ENCODE peak calls at places on chromosomes 5 and 9, in six cellular contexts. C is mesenchymal stem cell; V is COR-L47; T is stimulated activated CD4-positive, alpha-beta T cell treated with anti-CD3 and anti-CD28 coated beads, Interleukin-2, amount 100 ng/mL, for 48 hours; F is aorta; X is gastrocnemius medialis. Q is an unnamed sample.

GRCh38 chr5:111367081-111367480 is 142.9 kb downstream of the CAMK4 start:
- DNase-seq in C (peak), V (no peak), T (no peak), F (no peak), X (no peak), Q (no peak)

GRCh38 chr5:68891718-68892117 is 202.1 kb upstream of the SLC30A5 start:
- DNase-seq in C (no peak), V (no peak), T (no peak), F (no peak), X (no peak), Q (no peak)

GRCh38 chr5:1537166-1538154 is 13.7 kb upstream of the LPCAT1 start:
- DNase-seq in C (no peak), V (no peak), T (no peak), F (peak), X (no peak), Q (no peak)

GRCh38 chr5:158463971-158464370 is 605.0 kb upstream of the CLINT1 start:
- DNase-seq in C (no peak), V (no peak), T (no peak), F (no peak), X (peak), Q (no peak)

GRCh38 chr5:122908662-122909061 is 63.2 kb downstream of the SNX24 start:
- DNase-seq in C (no peak), V (no peak), T (no peak), F (no peak), X (no peak), Q (no peak)

GRCh38 chr9:26142631-26143030 is 464.4 kb upstream of the TUSC1 start:
- DNase-seq in C (no peak), V (no peak), T (no peak), F (no peak), X (no peak), Q (no peak)

GRCh38 chr9:2418619-2419018 is 203.0 kb upstream of the VLDLR start:
- DNase-seq in C (peak), V (peak), T (no peak), F (no peak), X (no peak), Q (no peak)

GRCh38 chr9:127520941-127521918 is 69.9 kb downstream of the LRSAM1 start:
- DNase-seq in C (peak), V (no peak), T (no peak), F (peak), X (no peak), Q (no peak)

GRCh38 chr5:55934117-55934613 is 60.6 kb downstream of the IL6ST start:
- DNase-seq in C (no peak), V (no peak), T (no peak), F (no peak), X (no peak), Q (no peak)

GRCh38 chr5:20109326-20109725 is 121.3 kb upstream of the CDH18 start:
- DNase-seq in C (no peak), V (no peak), T (no peak), F (no peak), X (no peak), Q (no peak)

GRCh38 chr5:43073597-43074546 is 33.8 kb upstream of the ANXA2R start:
- DNase-seq in C (peak), V (peak), T (peak), F (no peak), X (no peak), Q (no peak)

GRCh38 chr9:92709954-92710353 is 40.0 kb upstream of the IPPK start:
- DNase-seq in C (no peak), V (no peak), T (no peak), F (no peak), X (no peak), Q (no peak)

GRCh38 chr9:109918359-109919163 is 138.6 kb downstream of the PALM2AKAP2 start:
- DNase-seq in C (peak), V (peak), T (peak), F (no peak), X (peak), Q (no peak)

GRCh38 chr5:173327948-173328895 is at the start of gene STC2:
- DNase-seq in C (peak), V (peak), T (peak), F (peak), X (peak), Q (peak)

GRCh38 chr9:129181246-129181645 is 3.2 kb upstream of the IER5L start:
- DNase-seq in C (no peak), V (no peak), T (no peak), F (no peak), X (no peak), Q (no peak)

GRCh38 chr9:106482733-106483132 is 380.2 kb upstream of the ZNF462 start:
- DNase-seq in C (peak), V (no peak), T (no peak), F (no peak), X (no peak), Q (no peak)

GRCh38 chr9:85425153-85425611 is 316.6 kb downstream of the AGTPBP1 start:
- DNase-seq in C (peak), V (peak), T (peak), F (peak), X (peak), Q (peak)

GRCh38 chr9:84846501-84847323 is 177.2 kb downstream of the NTRK2 start:
- DNase-seq in C (no peak), V (peak), T (no peak), F (no peak), X (no peak), Q (no peak)

GRCh38 chr5:76083555-76084495 is 642 bp downstream of the SV2C start:
- DNase-seq in C (no peak), V (no peak), T (peak), F (peak), X (no peak), Q (peak)

GRCh38 chr9:73583590-73583989 is 431.9 kb downstream of the ANXA1 start:
- DNase-seq in C (no peak), V (no peak), T (no peak), F (no peak), X (no peak), Q (no peak)

GRCh38 chr5:102600964-102601363 is 102.2 kb upstream of the SLCO6A1 start:
- DNase-seq in C (peak), V (no peak), T (no peak), F (no peak), X (no peak), Q (no peak)

GRCh38 chr5:154479944-154480750 is 2.1 kb upstream of the HAND1 start:
- DNase-seq in C (no peak), V (no peak), T (no peak), F (no peak), X (no peak), Q (no peak)

GRCh38 chr5:172806897-172807672 is 27.0 kb upstream of the ERGIC1 start:
- DNase-seq in C (peak), V (no peak), T (peak), F (peak), X (peak), Q (peak)

GRCh38 chr5:156914371-156914737 is 48.7 kb downstream of the TIMD4 start:
- DNase-seq in C (no peak), V (no peak), T (no peak), F (no peak), X (no peak), Q (no peak)

GRCh38 chr9:755454-756381 is 85.8 kb upstream of the DMRT1 start:
- DNase-seq in C (peak), V (no peak), T (no peak), F (no peak), X (no peak), Q (no peak)

GRCh38 chr9:75083188-75083976 is 4.6 kb downstream of the NMRK1 start:
- DNase-seq in C (no peak), V (peak), T (no peak), F (no peak), X (no peak), Q (no peak)

GRCh38 chr9:6889868-6890267 is 132.1 kb downstream of the KDM4C start:
- DNase-seq in C (no peak), V (no peak), T (no peak), F (no peak), X (no peak), Q (no peak)

GRCh38 chr5:55551298-55551846 is 16.6 kb upstream of the PLPP1 start:
- DNase-seq in C (no peak), V (no peak), T (no peak), F (no peak), X (no peak), Q (no peak)

GRCh38 chr5:95895771-95896170 is 65.9 kb downstream of the ELL2 start:
- DNase-seq in C (no peak), V (no peak), T (no peak), F (no peak), X (no peak), Q (no peak)

GRCh38 chr5:83433891-83434290 is 37.7 kb upstream of the VCAN start:
- DNase-seq in C (no peak), V (no peak), T (no peak), F (no peak), X (no peak), Q (no peak)

GRCh38 chr5:94218374-94218773 is 400.0 kb downstream of the KIAA0825 start:
- DNase-seq in C (peak), V (no peak), T (no peak), F (no peak), X (no peak), Q (no peak)

GRCh38 chr5:141889282-141889871 is 11.2 kb upstream of the PCDH1 start:
- DNase-seq in C (peak), V (no peak), T (no peak), F (no peak), X (no peak), Q (no peak)

GRCh38 chr5:76818844-76819831 is at the start of gene F2RL1:
- DNase-seq in C (peak), V (peak), T (peak), F (peak), X (no peak), Q (no peak)

Q was measured in GM12892.